ENCODE peak calls at places on chromosome 2, in nine cellular contexts. L is activated CD4-positive, alpha-beta T cell treated with anti-CD3 and anti-CD28 coated beads for 36 hours; S is GM03348; Z is GM12864; D is A549; V is osteoblast; K is T follicular helper cell; O is iPS-NIHi11; J is Karpas-422. W is an unnamed sample.

GRCh38 chr2:237438082-237438925 is 24.3 kb upstream of the COL6A3 start:
- DNase-seq in O (peak; percentile 71), S (no peak), V (no peak), Z (no peak), L (peak; percentile 32), K (no peak), D (no peak), J (peak; percentile 23), W (no peak)

GRCh38 chr2:119659601-119660342 is 19.2 kb upstream of the TMEM177 start:
- DNase-seq in L (peak; percentile 71), S (peak; percentile 68), V (no peak), J (peak; percentile 74), K (no peak), Z (no peak), D (peak; percentile 39), O (peak; percentile 70), W (peak; percentile 57)

GRCh38 chr2:147082850-147083522 is 761.8 kb upstream of the ACVR2A start:
- DNase-seq in D (peak; percentile 65), S (peak; percentile 68), V (peak; percentile 86), K (peak; percentile 27), L (peak; percentile 59), Z (peak; percentile 72), J (peak; percentile 81), O (peak; percentile 75), W (peak; percentile 52)

GRCh38 chr2:157627594-157628281 is 926 bp downstream of the ACVR1C start:
- DNase-seq in D (no peak), J (no peak), L (peak; percentile 71), V (peak; percentile 85), S (peak; percentile 10), K (peak; percentile 18), Z (no peak), O (no peak), W (peak; percentile 67)

GRCh38 chr2:236988690-236989639 is 96.7 kb upstream of the COPS8 start:
- DNase-seq in S (no peak), K (no peak), Z (no peak), O (no peak), J (no peak), D (no peak), L (no peak), V (no peak), W (no peak)

GRCh38 chr2:162989507-162989906 is 150.9 kb upstream of the KCNH7 start:
- DNase-seq in Z (no peak), V (no peak), O (no peak), L (no peak), K (no peak), D (peak; percentile 11), J (no peak), S (no peak), W (no peak)

GRCh38 chr2:28952806-28953190 is 28.3 kb upstream of the TOGARAM2 start:
- DNase-seq in O (no peak), K (no peak), Z (no peak), D (peak; percentile 59), J (no peak), V (no peak), S (no peak), L (no peak), W (no peak)

GRCh38 chr2:108637304-108637669 is 82.0 kb upstream of the RANBP2 start:
- DNase-seq in K (no peak), J (no peak), L (no peak), O (no peak), V (peak; percentile 91), D (peak; percentile 32), S (peak; percentile 61), Z (no peak), W (no peak)

GRCh38 chr2:224865016-224865415 is 148.9 kb upstream of the CCDC195 start:
- DNase-seq in L (no peak), Z (no peak), V (no peak), S (peak; percentile 20), J (no peak), D (no peak), K (no peak), O (no peak), W (no peak)

GRCh38 chr2:24830351-24830750 is 37.1 kb downstream of the CENPO start:
- DNase-seq in D (peak; percentile 64), O (peak; percentile 28), Z (no peak), S (no peak), V (peak; percentile 83), L (no peak), J (no peak), K (no peak), W (no peak)

GRCh38 chr2:55063713-55064323 is 13.6 kb upstream of the RTN4 start:
- DNase-seq in O (no peak), D (peak; percentile 23), S (no peak), Z (no peak), J (peak; percentile 59), L (peak; percentile 8), V (no peak), K (no peak), W (peak; percentile 11)

GRCh38 chr2:85699325-85699724 is 5.2 kb downstream of the GNLY start:
- DNase-seq in V (no peak), K (no peak), D (peak; percentile 38), L (no peak), J (no peak), Z (no peak), O (no peak), S (no peak), W (no peak)

GRCh38 chr2:6967301-6967700 is 50.1 kb downstream of the RNF144A start:
- DNase-seq in V (no peak), J (no peak), L (no peak), Z (no peak), S (no peak), K (no peak), O (no peak), D (no peak), W (no peak)